ENCODE peak calls at places on chromosome X, in nine cellular contexts. One of them, this sample, is unnamed.

GRCh38 chrX:13014111-13015094 is 30.0 kb downstream of the FAM9C start:
- DNase-seq in AG09319: no peak
- DNase-seq in esophagus muscularis mucosa: no peak
- DNase-seq in GM23338: no peak
- DNase-seq in neural crest cell: no peak
- DNase-seq in kidney epithelial cell: no peak
- DNase-seq in endothelial cell: no peak
- DNase-seq in AG09309: no peak
- DNase-seq in fibroblast of mammary gland: peak; percentile 21
- DNase-seq in this sample: no peak

GRCh38 chrX:38006283-38006682 is at the start of gene SYTL5:
- DNase-seq in AG09319: no peak
- DNase-seq in esophagus muscularis mucosa: no peak
- DNase-seq in GM23338: no peak
- DNase-seq in neural crest cell: no peak
- DNase-seq in kidney epithelial cell: no peak
- DNase-seq in endothelial cell: no peak
- DNase-seq in AG09309: no peak
- DNase-seq in fibroblast of mammary gland: no peak
- DNase-seq in this sample: no peak

GRCh38 chrX:11239230-11239629 is 54.0 kb upstream of the AMELX start:
- DNase-seq in AG09319: no peak
- DNase-seq in esophagus muscularis mucosa: no peak
- DNase-seq in GM23338: no peak
- DNase-seq in neural crest cell: no peak
- DNase-seq in kidney epithelial cell: peak; percentile 37
- DNase-seq in endothelial cell: no peak
- DNase-seq in AG09309: peak; percentile 27
- DNase-seq in fibroblast of mammary gland: peak; percentile 75
- DNase-seq in this sample: no peak

GRCh38 chrX:47556045-47556623 is 4.9 kb upstream of the ARAF start:
- DNase-seq in AG09319: peak; percentile 78
- DNase-seq in esophagus muscularis mucosa: peak; percentile 95
- DNase-seq in GM23338: peak; percentile 90
- DNase-seq in neural crest cell: peak; percentile 61
- DNase-seq in kidney epithelial cell: peak; percentile 74
- DNase-seq in endothelial cell: peak; percentile 70
- DNase-seq in AG09309: peak; percentile 80
- DNase-seq in fibroblast of mammary gland: peak; percentile 93
- DNase-seq in this sample: peak; percentile 62

GRCh38 chrX:44874481-44875184 is 1.6 kb downstream of the KDM6A start:
- DNase-seq in AG09319: no peak
- DNase-seq in esophagus muscularis mucosa: no peak
- DNase-seq in GM23338: peak; percentile 39
- DNase-seq in neural crest cell: no peak
- DNase-seq in kidney epithelial cell: no peak
- DNase-seq in endothelial cell: no peak
- DNase-seq in AG09309: no peak
- DNase-seq in fibroblast of mammary gland: peak; percentile 63
- DNase-seq in this sample: no peak

GRCh38 chrX:32448320-32448719 is 763.0 kb downstream of the DMD start:
- DNase-seq in AG09319: no peak
- DNase-seq in esophagus muscularis mucosa: no peak
- DNase-seq in GM23338: peak; percentile 1
- DNase-seq in neural crest cell: no peak
- DNase-seq in kidney epithelial cell: no peak
- DNase-seq in endothelial cell: no peak
- DNase-seq in AG09309: no peak
- DNase-seq in fibroblast of mammary gland: no peak
- DNase-seq in this sample: no peak

GRCh38 chrX:135595543-135595942 is 75.1 kb downstream of the INTS6L start:
- DNase-seq in AG09319: no peak
- DNase-seq in esophagus muscularis mucosa: no peak
- DNase-seq in GM23338: no peak
- DNase-seq in neural crest cell: no peak
- DNase-seq in kidney epithelial cell: no peak
- DNase-seq in endothelial cell: no peak
- DNase-seq in AG09309: no peak
- DNase-seq in fibroblast of mammary gland: no peak
- DNase-seq in this sample: no peak

GRCh38 chrX:108199691-108200090 is 108.1 kb downstream of the ATG4A start:
- DNase-seq in AG09319: no peak
- DNase-seq in esophagus muscularis mucosa: no peak
- DNase-seq in GM23338: peak; percentile 58
- DNase-seq in neural crest cell: peak; percentile 45
- DNase-seq in kidney epithelial cell: no peak
- DNase-seq in endothelial cell: peak; percentile 28
- DNase-seq in AG09309: no peak
- DNase-seq in fibroblast of mammary gland: peak; percentile 59
- DNase-seq in this sample: no peak

GRCh38 chrX:1093112-1093511 is 119.3 kb downstream of the CRLF2 start:
- DNase-seq in AG09319: no peak
- DNase-seq in esophagus muscularis mucosa: no peak
- DNase-seq in GM23338: no peak
- DNase-seq in neural crest cell: no peak
- DNase-seq in kidney epithelial cell: no peak
- DNase-seq in endothelial cell: no peak
- DNase-seq in AG09309: no peak
- DNase-seq in fibroblast of mammary gland: no peak
- DNase-seq in this sample: no peak

GRCh38 chrX:34716322-34716721 is 59.2 kb upstream of the TMEM47 start:
- DNase-seq in AG09319: no peak
- DNase-seq in esophagus muscularis mucosa: no peak
- DNase-seq in GM23338: no peak
- DNase-seq in neural crest cell: no peak
- DNase-seq in kidney epithelial cell: no peak
- DNase-seq in endothelial cell: no peak
- DNase-seq in AG09309: no peak
- DNase-seq in fibroblast of mammary gland: peak; percentile 2
- DNase-seq in this sample: no peak

GRCh38 chrX:102959471-102959870 is 22.4 kb downstream of the RAB40AL start:
- DNase-seq in AG09319: no peak
- DNase-seq in esophagus muscularis mucosa: no peak
- DNase-seq in GM23338: no peak
- DNase-seq in neural crest cell: no peak
- DNase-seq in kidney epithelial cell: no peak
- DNase-seq in endothelial cell: no peak
- DNase-seq in AG09309: no peak
- DNase-seq in fibroblast of mammary gland: peak; percentile 47
- DNase-seq in this sample: no peak

GRCh38 chrX:78693547-78693946 is 34.4 kb upstream of the RTL3 start:
- DNase-seq in AG09319: no peak
- DNase-seq in esophagus muscularis mucosa: no peak
- DNase-seq in GM23338: no peak
- DNase-seq in neural crest cell: no peak
- DNase-seq in kidney epithelial cell: no peak
- DNase-seq in endothelial cell: no peak
- DNase-seq in AG09309: no peak
- DNase-seq in fibroblast of mammary gland: no peak
- DNase-seq in this sample: no peak

GRCh38 chrX:40331766-40332165 is 234.0 kb upstream of the BCOR start:
- DNase-seq in AG09319: no peak
- DNase-seq in esophagus muscularis mucosa: no peak
- DNase-seq in GM23338: no peak
- DNase-seq in neural crest cell: no peak
- DNase-seq in kidney epithelial cell: no peak
- DNase-seq in endothelial cell: no peak
- DNase-seq in AG09309: no peak
- DNase-seq in fibroblast of mammary gland: no peak
- DNase-seq in this sample: no peak

GRCh38 chrX:68146054-68146453 is 287.2 kb downstream of the OPHN1 start:
- DNase-seq in AG09319: peak; percentile 7
- DNase-seq in esophagus muscularis mucosa: no peak
- DNase-seq in GM23338: peak; percentile 35
- DNase-seq in neural crest cell: no peak
- DNase-seq in kidney epithelial cell: peak; percentile 5
- DNase-seq in endothelial cell: no peak
- DNase-seq in AG09309: peak; percentile 27
- DNase-seq in fibroblast of mammary gland: peak; percentile 65
- DNase-seq in this sample: no peak

GRCh38 chrX:130080791-130081367 is 29.4 kb downstream of the ELF4 start:
- DNase-seq in AG09319: no peak
- DNase-seq in esophagus muscularis mucosa: no peak
- DNase-seq in GM23338: no peak
- DNase-seq in neural crest cell: no peak
- DNase-seq in kidney epithelial cell: no peak
- DNase-seq in endothelial cell: no peak
- DNase-seq in AG09309: no peak
- DNase-seq in fibroblast of mammary gland: no peak
- DNase-seq in this sample: no peak

DNA sequence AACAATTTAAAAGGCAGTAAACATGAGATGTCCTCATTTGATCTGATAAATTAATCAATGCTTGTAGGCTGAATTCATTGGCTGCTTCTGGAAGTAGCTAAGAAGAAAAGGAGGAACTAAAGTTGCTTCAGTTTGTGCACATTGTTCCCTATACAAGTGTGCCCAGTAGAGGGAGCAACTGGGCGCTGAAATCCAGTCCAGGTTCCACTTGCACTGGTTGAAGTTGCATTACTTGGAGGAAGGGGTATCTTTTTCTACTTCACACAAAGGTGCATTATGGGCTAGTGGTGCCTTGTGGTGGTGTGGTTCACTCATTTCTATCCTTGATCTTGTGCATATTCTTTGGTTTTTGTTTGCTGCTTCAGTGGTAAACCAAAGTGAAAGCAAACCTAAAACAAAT is 67.9 kb upstream of the SOX3 start:
- DNase-seq in AG09319: no peak
- DNase-seq in esophagus muscularis mucosa: no peak
- DNase-seq in GM23338: peak; percentile 64
- DNase-seq in neural crest cell: peak; percentile 54
- DNase-seq in kidney epithelial cell: peak; percentile 4
- DNase-seq in endothelial cell: peak; percentile 52
- DNase-seq in AG09309: no peak
- DNase-seq in fibroblast of mammary gland: peak; percentile 15
- DNase-seq in this sample: peak; percentile 34
- TF ChIP-seq CTCF in AG09319: peak; percentile 64
- TF ChIP-seq CTCF in esophagus muscularis mucosa: peak; percentile 43
- TF ChIP-seq CTCF in GM23338: peak; percentile 75
- TF ChIP-seq CTCF in neural crest cell: peak; percentile 84
- TF ChIP-seq CTCF in kidney epithelial cell: peak; percentile 77
- TF ChIP-seq CTCF in endothelial cell: peak; percentile 20
- TF ChIP-seq CTCF in AG09309: peak; percentile 59
- TF ChIP-seq CTCF in fibroblast of mammary gland: peak; percentile 68
- TF ChIP-seq CTCF in this sample: peak; percentile 80

GRCh38 chrX:119692241-119693031 is 532 bp downstream of the SEPTIN6 start:
- DNase-seq in AG09319: no peak
- DNase-seq in esophagus muscularis mucosa: no peak
- DNase-seq in GM23338: no peak
- DNase-seq in neural crest cell: peak; percentile 14
- DNase-seq in kidney epithelial cell: no peak
- DNase-seq in endothelial cell: peak; percentile 11
- DNase-seq in AG09309: no peak
- DNase-seq in fibroblast of mammary gland: peak; percentile 64
- DNase-seq in this sample: peak; percentile 17

GRCh38 chrX:119694601-119695534 is 1.9 kb upstream of the SEPTIN6 start:
- DNase-seq in AG09319: no peak
- DNase-seq in esophagus muscularis mucosa: no peak
- DNase-seq in GM23338: peak; percentile 42
- DNase-seq in neural crest cell: no peak
- DNase-seq in kidney epithelial cell: no peak
- DNase-seq in endothelial cell: no peak
- DNase-seq in AG09309: no peak
- DNase-seq in fibroblast of mammary gland: no peak
- DNase-seq in this sample: no peak

GRCh38 chrX:119690921-119691716 is 1.8 kb downstream of the SEPTIN6 start:
- DNase-seq in AG09319: no peak
- DNase-seq in esophagus muscularis mucosa: no peak
- DNase-seq in GM23338: peak; percentile 29
- DNase-seq in neural crest cell: no peak
- DNase-seq in kidney epithelial cell: no peak
- DNase-seq in endothelial cell: no peak
- DNase-seq in AG09309: no peak
- DNase-seq in fibroblast of mammary gland: peak; percentile 68
- DNase-seq in this sample: no peak

GRCh38 chrX:119693996-119694451 is 1.1 kb upstream of the SEPTIN6 start:
- DNase-seq in AG09319: no peak
- DNase-seq in esophagus muscularis mucosa: no peak
- DNase-seq in GM23338: peak; percentile 47
- DNase-seq in neural crest cell: no peak
- DNase-seq in kidney epithelial cell: no peak
- DNase-seq in endothelial cell: no peak
- DNase-seq in AG09309: no peak
- DNase-seq in fibroblast of mammary gland: no peak
- DNase-seq in this sample: no peak

GRCh38 chrX:119693032-119693995 is at the start of gene SEPTIN6:
- DNase-seq in AG09319: no peak
- DNase-seq in esophagus muscularis mucosa: no peak
- DNase-seq in GM23338: peak; percentile 79
- DNase-seq in neural crest cell: peak; percentile 65
- DNase-seq in kidney epithelial cell: no peak
- DNase-seq in endothelial cell: peak; percentile 54
- DNase-seq in AG09309: no peak
- DNase-seq in fibroblast of mammary gland: peak; percentile 46
- DNase-seq in this sample: peak; percentile 57
- TF ChIP-seq CTCF in AG09319: no peak
- TF ChIP-seq CTCF in esophagus muscularis mucosa: no peak
- TF ChIP-seq CTCF in GM23338: no peak
- TF ChIP-seq CTCF in neural crest cell: peak; percentile 30
- TF ChIP-seq CTCF in kidney epithelial cell: no peak
- TF ChIP-seq CTCF in endothelial cell: no peak
- TF ChIP-seq CTCF in AG09309: peak; percentile 11
- TF ChIP-seq CTCF in fibroblast of mammary gland: no peak
- TF ChIP-seq CTCF in this sample: peak; percentile 17

GRCh38 chrX:150405576-150405975 is 42.5 kb downstream of the MAMLD1 start:
- DNase-seq in AG09319: no peak
- DNase-seq in esophagus muscularis mucosa: no peak
- DNase-seq in GM23338: peak; percentile 33
- DNase-seq in neural crest cell: no peak
- DNase-seq in kidney epithelial cell: no peak
- DNase-seq in endothelial cell: peak; percentile 7
- DNase-seq in AG09309: no peak
- DNase-seq in fibroblast of mammary gland: no peak
- DNase-seq in this sample: no peak
- TF ChIP-seq CTCF in AG09319: peak; percentile 4
- TF ChIP-seq CTCF in esophagus muscularis mucosa: no peak
- TF ChIP-seq CTCF in GM23338: peak; percentile 47
- TF ChIP-seq CTCF in neural crest cell: peak; percentile 31
- TF ChIP-seq CTCF in kidney epithelial cell: no peak
- TF ChIP-seq CTCF in endothelial cell: no peak
- TF ChIP-seq CTCF in AG09309: no peak
- TF ChIP-seq CTCF in fibroblast of mammary gland: no peak
- TF ChIP-seq CTCF in this sample: peak; percentile 46

DNA sequence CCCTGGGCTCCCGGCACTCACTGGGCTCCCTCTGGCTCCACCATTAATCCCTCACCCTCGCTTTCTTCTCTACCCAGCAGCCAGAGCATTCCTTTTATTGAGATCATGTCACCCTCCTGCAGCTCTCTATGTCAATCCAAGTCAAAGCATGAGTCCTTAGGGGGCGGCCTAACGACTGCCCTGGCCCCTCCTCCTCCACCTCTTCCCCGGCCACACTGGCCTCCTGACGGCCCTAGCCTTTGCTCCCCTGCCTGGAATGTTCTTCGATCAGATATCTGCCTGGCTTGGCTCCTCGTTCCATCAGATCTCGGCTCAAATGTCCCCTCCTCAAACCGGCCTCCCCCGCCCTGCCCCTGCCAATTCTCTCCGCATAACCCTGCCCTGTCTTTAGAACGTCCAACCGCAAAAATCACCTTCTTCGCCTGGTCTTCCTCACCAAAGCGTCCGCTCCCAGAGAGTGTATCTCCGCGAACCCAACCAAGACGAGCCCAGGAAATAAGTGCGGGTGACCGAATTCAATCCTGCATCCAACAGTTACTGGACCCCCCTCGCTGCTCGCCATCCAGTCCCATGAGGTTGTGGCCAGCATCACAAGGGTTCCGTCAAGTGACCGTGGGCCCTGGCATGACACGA is 722 bp upstream of the PNCK start:
- DNase-seq in AG09319: no peak
- DNase-seq in esophagus muscularis mucosa: no peak
- DNase-seq in GM23338: no peak
- DNase-seq in neural crest cell: no peak
- DNase-seq in kidney epithelial cell: no peak
- DNase-seq in endothelial cell: no peak
- DNase-seq in AG09309: no peak
- DNase-seq in fibroblast of mammary gland: no peak
- DNase-seq in this sample: no peak
- TF ChIP-seq CTCF in AG09319: no peak
- TF ChIP-seq CTCF in esophagus muscularis mucosa: no peak
- TF ChIP-seq CTCF in GM23338: no peak
- TF ChIP-seq CTCF in neural crest cell: no peak
- TF ChIP-seq CTCF in kidney epithelial cell: no peak
- TF ChIP-seq CTCF in endothelial cell: no peak
- TF ChIP-seq CTCF in AG09309: no peak
- TF ChIP-seq CTCF in fibroblast of mammary gland: no peak
- TF ChIP-seq CTCF in this sample: no peak